ENCODE peak calls at places on chromosome 18, in four cellular contexts. R is GM12878, T is K562, J is HepG2. Z is an unnamed sample.

GRCh38 chr18:71105994-71106546 is 817.2 kb downstream of the SOCS6 start:
- DNase-seq in R (no peak), T (no peak), J (no peak), Z (no peak)

GRCh38 chr18:68267583-68267982 is 447.3 kb downstream of the TMX3 start:
- DNase-seq in R (no peak), T (no peak), J (no peak), Z (no peak)

GRCh38 chr18:63378919-63379638 is 12.1 kb upstream of the KDSR start:
- DNase-seq in R (no peak), T (no peak), J (no peak), Z (peak)

GRCh38 chr18:22005191-22005824 is 164.1 kb upstream of the GATA6 start:
- DNase-seq in R (no peak), T (no peak), J (no peak), Z (no peak)

GRCh38 chr18:27599202-27599829 is 414.2 kb upstream of the CHST9 start:
- DNase-seq in R (no peak), T (peak), J (peak), Z (peak)

GRCh38 chr18:21904856-21905255 is 164.3 kb downstream of the MIB1 start:
- DNase-seq in R (no peak), T (no peak), J (no peak), Z (no peak)

GRCh38 chr18:10705786-10706185 is 180.0 kb downstream of the NAPG start:
- DNase-seq in R (no peak), T (no peak), J (peak), Z (no peak)

GRCh38 chr18:50091495-50092249 is 103.3 kb downstream of the MYO5B start:
- DNase-seq in R (no peak), T (no peak), J (no peak), Z (no peak)

GRCh38 chr18:50819027-50819726 is 639 bp downstream of the MRO start:
- DNase-seq in R (no peak), T (no peak), J (peak), Z (peak)

GRCh38 chr18:77054606-77055428 is 77.8 kb downstream of the MBP start:
- DNase-seq in R (peak), T (peak), J (peak), Z (peak)

GRCh38 chr18:79955302-79956075 is 4.0 kb upstream of the SLC66A2 start:
- DNase-seq in R (no peak), T (no peak), J (no peak), Z (no peak)

DNA sequence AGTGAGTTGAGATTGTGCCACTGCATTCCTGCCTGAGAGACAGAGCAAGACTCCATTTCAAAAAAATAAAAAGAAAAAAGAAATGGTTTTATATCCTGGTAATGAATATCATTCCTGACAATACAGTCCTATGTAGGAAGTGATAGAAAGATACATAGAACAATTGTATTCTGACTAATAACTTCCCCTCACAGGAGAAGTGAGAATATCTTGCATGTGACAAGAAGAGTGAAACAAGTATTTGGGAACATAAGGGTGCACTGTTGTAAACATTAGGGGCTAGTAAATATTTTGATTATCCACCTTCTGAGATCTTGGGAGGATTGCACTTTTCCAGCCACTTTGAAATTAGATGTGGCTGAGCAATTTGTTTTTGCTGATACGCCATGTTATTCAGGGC is 40.7 kb downstream of the KLHL14 start:
- DNase-seq in R (no peak), T (no peak), J (no peak), Z (no peak)
- TF ChIP-seq JUNB in R (no peak), T (no peak), J (no peak), Z (no peak)

GRCh38 chr18:59268722-59269562 is 4.3 kb downstream of the RAX start:
- DNase-seq in R (no peak), T (peak), J (peak), Z (peak)

GRCh38 chr18:59269563-59270214 is 3.6 kb downstream of the RAX start:
- DNase-seq in R (no peak), T (no peak), J (no peak), Z (no peak)

GRCh38 chr18:59266876-59267510 is 6.3 kb downstream of the RAX start:
- DNase-seq in R (no peak), T (no peak), J (no peak), Z (peak)

GRCh38 chr18:59267511-59268126 is 5.6 kb downstream of the RAX start:
- DNase-seq in R (no peak), T (no peak), J (no peak), Z (peak)

GRCh38 chr18:59268127-59268721 is 5.0 kb downstream of the RAX start:
- DNase-seq in R (no peak), T (no peak), J (no peak), Z (peak)
- H2AFZ ChIP-seq in R (no peak), T (no peak), J (no peak), Z (peak)

GRCh38 chr18:47591429-47591828 is 339.0 kb downstream of the SMAD2 start:
- DNase-seq in R (no peak), T (no peak), J (no peak), Z (no peak)

GRCh38 chr18:47594621-47595086 is 335.8 kb downstream of the SMAD2 start:
- DNase-seq in R (no peak), T (no peak), J (no peak), Z (no peak)

GRCh38 chr18:47601608-47602272 is 328.7 kb downstream of the SMAD2 start:
- DNase-seq in R (no peak), T (no peak), J (no peak), Z (peak)

GRCh38 chr18:47594063-47594462 is 336.4 kb downstream of the SMAD2 start:
- DNase-seq in R (no peak), T (no peak), J (no peak), Z (peak)

DNA sequence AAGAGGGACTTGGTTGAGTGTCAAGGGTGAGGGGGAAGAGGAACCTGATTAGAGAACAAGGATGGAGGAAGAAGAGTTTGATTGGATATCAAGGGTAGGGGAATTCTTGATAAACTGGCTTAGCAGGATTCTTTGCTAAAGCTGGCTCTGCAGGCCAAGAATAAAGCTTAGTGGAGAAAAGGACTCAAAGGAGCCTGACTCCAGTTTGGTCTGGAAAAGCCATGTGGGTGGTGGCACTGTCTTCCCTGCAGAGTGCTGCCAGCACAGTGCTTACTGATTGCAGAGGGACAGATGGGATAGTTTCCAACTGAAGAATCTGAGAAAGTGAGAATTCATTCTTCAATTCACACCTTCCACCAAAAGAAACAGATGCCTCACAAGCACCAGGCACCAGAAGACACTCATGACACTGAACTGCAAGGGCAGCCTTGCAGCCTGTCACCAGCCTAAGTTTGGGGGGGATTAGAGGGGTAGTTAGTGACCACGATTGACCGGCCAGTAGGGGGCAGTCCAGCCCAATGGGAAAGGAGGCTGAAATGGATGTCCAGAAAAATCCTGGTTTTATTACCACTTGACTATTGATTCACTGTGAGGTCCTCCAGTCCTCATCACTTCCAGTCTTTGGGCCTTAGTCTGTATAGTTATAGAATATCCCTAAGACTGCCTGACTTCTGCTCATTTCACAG is 334.5 kb downstream of the SMAD2 start:
- DNase-seq in R (peak), T (peak), J (peak), Z (peak)
- TF ChIP-seq JUNB in R (no peak), T (no peak), J (no peak), Z (no peak)

GRCh38 chr18:46271488-46271887 is 167.3 kb downstream of the HAUS1 start:
- DNase-seq in R (no peak), T (no peak), J (no peak), Z (no peak)
- H2AFZ ChIP-seq in R (no peak), T (no peak), J (no peak), Z (no peak)

DNA sequence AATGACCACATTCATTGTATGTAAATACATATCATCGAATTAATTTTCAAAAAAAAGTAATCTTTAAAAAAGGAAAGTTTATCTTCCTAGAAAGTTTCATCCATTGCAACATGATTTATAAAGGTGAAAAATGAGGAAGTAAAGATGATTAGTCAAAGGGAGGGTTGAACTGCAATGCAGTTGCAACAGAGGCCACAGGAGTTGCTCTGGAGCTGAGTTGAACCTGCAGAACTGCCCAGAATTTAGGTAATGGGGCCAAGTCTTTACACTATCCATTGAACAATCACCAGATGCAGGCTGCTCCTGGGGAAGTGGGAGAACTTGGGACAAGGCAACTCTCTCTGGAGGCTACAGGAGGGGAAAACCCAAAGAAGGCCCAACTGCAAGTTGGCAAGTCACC is 390.7 kb downstream of the METTL4 start:
- DNase-seq in R (no peak), T (no peak), J (no peak), Z (no peak)
- TF ChIP-seq JUNB in R (no peak), T (no peak), J (no peak), Z (no peak)

GRCh38 chr18:12290086-12290485 is 18.0 kb upstream of the TUBB6 start:
- DNase-seq in R (no peak), T (no peak), J (no peak), Z (no peak)
- H2AFZ ChIP-seq in R (no peak), T (no peak), J (no peak), Z (no peak)

GRCh38 chr18:39774957-39775582 is 2180.0 kb upstream of the PIK3C3 start:
- DNase-seq in R (no peak), T (no peak), J (no peak), Z (no peak)

GRCh38 chr18:39770399-39770798 is 2184.6 kb upstream of the PIK3C3 start:
- DNase-seq in R (no peak), T (no peak), J (no peak), Z (no peak)

GRCh38 chr18:39776766-39777165 is 2178.3 kb upstream of the PIK3C3 start:
- DNase-seq in R (no peak), T (no peak), J (no peak), Z (no peak)

GRCh38 chr18:39773656-39774055 is 2181.4 kb upstream of the PIK3C3 start:
- DNase-seq in R (no peak), T (no peak), J (no peak), Z (no peak)

DNA sequence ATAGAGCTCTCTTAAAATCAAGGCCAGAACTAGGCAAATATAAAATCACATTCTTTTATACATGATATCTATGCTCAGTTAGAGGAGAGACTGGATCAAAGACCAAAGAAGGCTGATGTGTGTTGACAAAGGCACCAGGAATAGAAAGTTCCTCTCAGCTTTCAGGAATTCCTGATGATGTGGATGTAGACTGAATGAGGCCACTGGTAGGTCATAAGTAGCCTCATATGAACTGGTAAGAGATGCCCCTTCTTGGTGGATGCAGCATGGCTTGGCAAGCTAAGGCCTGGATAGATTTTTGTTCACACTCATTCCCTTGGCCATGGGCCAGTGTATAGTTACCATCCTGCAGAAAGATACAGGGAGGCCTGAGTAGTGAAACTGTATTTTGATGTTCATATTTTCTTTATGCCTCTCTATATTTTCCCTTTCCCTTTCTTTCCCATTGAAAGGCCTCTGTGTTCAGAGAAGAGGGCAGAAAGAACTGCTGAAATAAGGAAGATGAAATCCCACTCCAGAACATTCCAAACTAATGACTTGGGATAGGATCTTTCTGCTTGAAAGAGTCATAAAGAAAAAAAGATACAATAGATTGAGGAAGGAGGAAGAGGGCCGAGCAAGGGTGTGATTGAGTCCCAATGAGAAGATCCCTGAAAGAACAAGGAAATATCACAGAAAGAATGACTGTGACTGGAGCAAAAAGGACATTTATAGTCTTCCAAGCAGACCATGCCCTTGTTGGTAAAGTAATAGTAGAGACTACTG is 2182.7 kb upstream of the PIK3C3 start:
- DNase-seq in R (no peak), T (no peak), J (peak), Z (no peak)
- TF ChIP-seq JUNB in R (no peak), T (no peak), J (no peak), Z (no peak)

DNA sequence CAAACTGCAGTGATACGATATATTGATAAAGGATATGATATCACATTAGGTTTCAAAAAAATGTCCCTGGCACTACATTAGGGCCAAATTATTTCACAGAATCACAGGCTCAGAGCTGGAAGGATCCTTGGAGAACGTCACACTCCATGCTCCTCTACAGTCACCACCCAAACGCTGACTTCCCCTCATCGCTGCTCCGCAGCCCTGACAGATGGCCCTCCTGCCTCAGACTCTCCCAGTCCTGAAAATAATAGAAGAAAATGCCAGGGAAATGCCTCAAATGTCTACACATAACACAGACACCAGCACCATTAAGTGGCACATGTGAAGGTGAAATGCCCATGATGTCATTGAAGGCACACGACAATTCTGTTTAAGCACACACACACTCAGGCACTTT is 72.0 kb downstream of the ZNF521 start:
- DNase-seq in R (no peak), T (no peak), J (no peak), Z (no peak)
- H2AFZ ChIP-seq in R (no peak), T (no peak), J (no peak), Z (no peak)

DNA sequence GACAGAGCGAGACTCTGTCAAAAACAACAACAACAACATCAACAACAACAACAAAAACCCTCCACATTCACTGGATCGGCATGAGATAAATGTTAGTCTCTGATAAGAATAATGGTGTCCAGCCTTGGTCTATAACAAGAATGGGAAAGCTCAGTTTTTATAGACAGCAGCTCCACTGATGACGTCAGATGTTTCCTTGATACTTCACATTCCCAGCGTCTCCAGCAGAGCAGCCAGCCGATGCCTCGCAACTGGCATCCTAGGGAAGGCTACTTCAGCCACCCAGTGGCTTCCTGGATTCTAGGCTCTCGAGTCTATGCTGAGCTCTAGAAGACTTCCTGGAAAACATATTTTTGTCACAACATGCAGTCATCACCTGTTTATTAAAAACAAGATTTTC is 271.4 kb upstream of the SMIM21 start:
- DNase-seq in R (no peak), T (no peak), J (no peak), Z (no peak)
- TF ChIP-seq JUNB in R (no peak), T (no peak), J (no peak), Z (no peak)

Z was measured in GM23338.